ENCODE peak calls at places on chromosome 15, in seven cellular contexts. One of them, this sample, is unnamed.

GRCh38 chr15:34648335-34648631 is 64.8 kb upstream of the GOLGA8B start:
- DNase-seq in AG10803: no peak
- DNase-seq in activated T-helper 1 cell treated with Interleukin-2 at 50 U/mL for 16 hours: no peak
- DNase-seq in GM13977: no peak
- DNase-seq in heart left ventricle: no peak
- DNase-seq in activated T-cell treated with anti-CD3 and anti-CD28 coated beads for 24 hours: no peak
- DNase-seq in activated effector memory CD4-positive, alpha-beta T cell treated with Interleukin-2 at 50 U/mL for 16 hours: no peak
- DNase-seq in this sample: no peak

GRCh38 chr15:61186905-61187865 is 41.9 kb downstream of the RORA start:
- DNase-seq in AG10803: peak
- DNase-seq in activated T-helper 1 cell treated with Interleukin-2 at 50 U/mL for 16 hours: no peak
- DNase-seq in GM13977: no peak
- DNase-seq in heart left ventricle: peak
- DNase-seq in activated T-cell treated with anti-CD3 and anti-CD28 coated beads for 24 hours: no peak
- DNase-seq in activated effector memory CD4-positive, alpha-beta T cell treated with Interleukin-2 at 50 U/mL for 16 hours: no peak
- DNase-seq in this sample: peak

GRCh38 chr15:98506711-98507110 is 141.6 kb upstream of the IGF1R start:
- DNase-seq in AG10803: no peak
- DNase-seq in activated T-helper 1 cell treated with Interleukin-2 at 50 U/mL for 16 hours: no peak
- DNase-seq in GM13977: no peak
- DNase-seq in heart left ventricle: no peak
- DNase-seq in activated T-cell treated with anti-CD3 and anti-CD28 coated beads for 24 hours: no peak
- DNase-seq in activated effector memory CD4-positive, alpha-beta T cell treated with Interleukin-2 at 50 U/mL for 16 hours: no peak
- DNase-seq in this sample: no peak

GRCh38 chr15:25849431-25849921 is 13.7 kb downstream of the ATP10A start:
- DNase-seq in AG10803: peak
- DNase-seq in activated T-helper 1 cell treated with Interleukin-2 at 50 U/mL for 16 hours: no peak
- DNase-seq in GM13977: no peak
- DNase-seq in heart left ventricle: peak
- DNase-seq in activated T-cell treated with anti-CD3 and anti-CD28 coated beads for 24 hours: no peak
- DNase-seq in activated effector memory CD4-positive, alpha-beta T cell treated with Interleukin-2 at 50 U/mL for 16 hours: no peak
- DNase-seq in this sample: no peak

GRCh38 chr15:38885001-38885400 is 320.4 kb upstream of the RASGRP1 start:
- DNase-seq in AG10803: peak
- DNase-seq in activated T-helper 1 cell treated with Interleukin-2 at 50 U/mL for 16 hours: no peak
- DNase-seq in GM13977: no peak
- DNase-seq in heart left ventricle: no peak
- DNase-seq in activated T-cell treated with anti-CD3 and anti-CD28 coated beads for 24 hours: no peak
- DNase-seq in activated effector memory CD4-positive, alpha-beta T cell treated with Interleukin-2 at 50 U/mL for 16 hours: no peak
- DNase-seq in this sample: no peak

GRCh38 chr15:25743160-25743908 is 119.8 kb downstream of the ATP10A start:
- DNase-seq in AG10803: peak
- DNase-seq in activated T-helper 1 cell treated with Interleukin-2 at 50 U/mL for 16 hours: no peak
- DNase-seq in GM13977: no peak
- DNase-seq in heart left ventricle: no peak
- DNase-seq in activated T-cell treated with anti-CD3 and anti-CD28 coated beads for 24 hours: no peak
- DNase-seq in activated effector memory CD4-positive, alpha-beta T cell treated with Interleukin-2 at 50 U/mL for 16 hours: no peak
- DNase-seq in this sample: no peak

GRCh38 chr15:91496754-91497691 is 356.5 kb upstream of the SLCO3A1 start:
- DNase-seq in AG10803: no peak
- DNase-seq in activated T-helper 1 cell treated with Interleukin-2 at 50 U/mL for 16 hours: no peak
- DNase-seq in GM13977: no peak
- DNase-seq in heart left ventricle: no peak
- DNase-seq in activated T-cell treated with anti-CD3 and anti-CD28 coated beads for 24 hours: no peak
- DNase-seq in activated effector memory CD4-positive, alpha-beta T cell treated with Interleukin-2 at 50 U/mL for 16 hours: no peak
- DNase-seq in this sample: no peak

GRCh38 chr15:56242576-56243116 is 1.0 kb downstream of the RFX7 start:
- DNase-seq in AG10803: no peak
- DNase-seq in activated T-helper 1 cell treated with Interleukin-2 at 50 U/mL for 16 hours: no peak
- DNase-seq in GM13977: no peak
- DNase-seq in heart left ventricle: no peak
- DNase-seq in activated T-cell treated with anti-CD3 and anti-CD28 coated beads for 24 hours: no peak
- DNase-seq in activated effector memory CD4-positive, alpha-beta T cell treated with Interleukin-2 at 50 U/mL for 16 hours: no peak
- DNase-seq in this sample: no peak

GRCh38 chr15:55868707-55869106 is 124.7 kb downstream of the NEDD4 start:
- DNase-seq in AG10803: no peak
- DNase-seq in activated T-helper 1 cell treated with Interleukin-2 at 50 U/mL for 16 hours: no peak
- DNase-seq in GM13977: no peak
- DNase-seq in heart left ventricle: no peak
- DNase-seq in activated T-cell treated with anti-CD3 and anti-CD28 coated beads for 24 hours: no peak
- DNase-seq in activated effector memory CD4-positive, alpha-beta T cell treated with Interleukin-2 at 50 U/mL for 16 hours: no peak
- DNase-seq in this sample: no peak

GRCh38 chr15:39454189-39454986 is 126.5 kb upstream of the THBS1 start:
- DNase-seq in AG10803: peak
- DNase-seq in activated T-helper 1 cell treated with Interleukin-2 at 50 U/mL for 16 hours: no peak
- DNase-seq in GM13977: no peak
- DNase-seq in heart left ventricle: no peak
- DNase-seq in activated T-cell treated with anti-CD3 and anti-CD28 coated beads for 24 hours: no peak
- DNase-seq in activated effector memory CD4-positive, alpha-beta T cell treated with Interleukin-2 at 50 U/mL for 16 hours: no peak
- DNase-seq in this sample: no peak

GRCh38 chr15:25733856-25734679 is 129.1 kb downstream of the ATP10A start:
- DNase-seq in AG10803: no peak
- DNase-seq in activated T-helper 1 cell treated with Interleukin-2 at 50 U/mL for 16 hours: no peak
- DNase-seq in GM13977: no peak
- DNase-seq in heart left ventricle: no peak
- DNase-seq in activated T-cell treated with anti-CD3 and anti-CD28 coated beads for 24 hours: no peak
- DNase-seq in activated effector memory CD4-positive, alpha-beta T cell treated with Interleukin-2 at 50 U/mL for 16 hours: no peak
- DNase-seq in this sample: no peak

GRCh38 chr15:66004618-66005262 is 135.4 kb downstream of the RAB11A start:
- DNase-seq in AG10803: peak
- DNase-seq in activated T-helper 1 cell treated with Interleukin-2 at 50 U/mL for 16 hours: no peak
- DNase-seq in GM13977: peak
- DNase-seq in heart left ventricle: no peak
- DNase-seq in activated T-cell treated with anti-CD3 and anti-CD28 coated beads for 24 hours: no peak
- DNase-seq in activated effector memory CD4-positive, alpha-beta T cell treated with Interleukin-2 at 50 U/mL for 16 hours: no peak
- DNase-seq in this sample: no peak

GRCh38 chr15:74123131-74123429 is 7.3 kb upstream of the ISLR2 start:
- DNase-seq in AG10803: no peak
- DNase-seq in activated T-helper 1 cell treated with Interleukin-2 at 50 U/mL for 16 hours: no peak
- DNase-seq in GM13977: no peak
- DNase-seq in heart left ventricle: no peak
- DNase-seq in activated T-cell treated with anti-CD3 and anti-CD28 coated beads for 24 hours: no peak
- DNase-seq in activated effector memory CD4-positive, alpha-beta T cell treated with Interleukin-2 at 50 U/mL for 16 hours: no peak
- DNase-seq in this sample: no peak

GRCh38 chr15:59062985-59063384 is 42.0 kb upstream of the CCNB2 start:
- DNase-seq in AG10803: no peak
- DNase-seq in activated T-helper 1 cell treated with Interleukin-2 at 50 U/mL for 16 hours: no peak
- DNase-seq in GM13977: no peak
- DNase-seq in heart left ventricle: no peak
- DNase-seq in activated T-cell treated with anti-CD3 and anti-CD28 coated beads for 24 hours: no peak
- DNase-seq in activated effector memory CD4-positive, alpha-beta T cell treated with Interleukin-2 at 50 U/mL for 16 hours: no peak
- DNase-seq in this sample: no peak

GRCh38 chr15:42503822-42504221 is 8.4 kb downstream of the SNAP23 start:
- DNase-seq in AG10803: no peak
- DNase-seq in activated T-helper 1 cell treated with Interleukin-2 at 50 U/mL for 16 hours: no peak
- DNase-seq in GM13977: no peak
- DNase-seq in heart left ventricle: no peak
- DNase-seq in activated T-cell treated with anti-CD3 and anti-CD28 coated beads for 24 hours: no peak
- DNase-seq in activated effector memory CD4-positive, alpha-beta T cell treated with Interleukin-2 at 50 U/mL for 16 hours: no peak
- DNase-seq in this sample: no peak

GRCh38 chr15:57566840-57567239 is 24.9 kb upstream of the MYZAP start:
- DNase-seq in AG10803: peak
- DNase-seq in activated T-helper 1 cell treated with Interleukin-2 at 50 U/mL for 16 hours: no peak
- DNase-seq in GM13977: no peak
- DNase-seq in heart left ventricle: no peak
- DNase-seq in activated T-cell treated with anti-CD3 and anti-CD28 coated beads for 24 hours: no peak
- DNase-seq in activated effector memory CD4-positive, alpha-beta T cell treated with Interleukin-2 at 50 U/mL for 16 hours: no peak
- DNase-seq in this sample: no peak

GRCh38 chr15:25850154-25851111 is 12.7 kb downstream of the ATP10A start:
- DNase-seq in AG10803: peak
- DNase-seq in activated T-helper 1 cell treated with Interleukin-2 at 50 U/mL for 16 hours: peak
- DNase-seq in GM13977: no peak
- DNase-seq in heart left ventricle: peak
- DNase-seq in activated T-cell treated with anti-CD3 and anti-CD28 coated beads for 24 hours: peak
- DNase-seq in activated effector memory CD4-positive, alpha-beta T cell treated with Interleukin-2 at 50 U/mL for 16 hours: peak
- DNase-seq in this sample: peak

GRCh38 chr15:70794596-70795310 is 31.4 kb upstream of the UACA start:
- DNase-seq in AG10803: no peak
- DNase-seq in activated T-helper 1 cell treated with Interleukin-2 at 50 U/mL for 16 hours: no peak
- DNase-seq in GM13977: no peak
- DNase-seq in heart left ventricle: no peak
- DNase-seq in activated T-cell treated with anti-CD3 and anti-CD28 coated beads for 24 hours: no peak
- DNase-seq in activated effector memory CD4-positive, alpha-beta T cell treated with Interleukin-2 at 50 U/mL for 16 hours: no peak
- DNase-seq in this sample: no peak

GRCh38 chr15:40064231-40064894 is 25.4 kb upstream of the SRP14 start:
- DNase-seq in AG10803: peak
- DNase-seq in activated T-helper 1 cell treated with Interleukin-2 at 50 U/mL for 16 hours: no peak
- DNase-seq in GM13977: peak
- DNase-seq in heart left ventricle: no peak
- DNase-seq in activated T-cell treated with anti-CD3 and anti-CD28 coated beads for 24 hours: no peak
- DNase-seq in activated effector memory CD4-positive, alpha-beta T cell treated with Interleukin-2 at 50 U/mL for 16 hours: no peak
- DNase-seq in this sample: no peak

GRCh38 chr15:85412956-85413854 is 32.8 kb downstream of the AKAP13 start:
- DNase-seq in AG10803: peak
- DNase-seq in activated T-helper 1 cell treated with Interleukin-2 at 50 U/mL for 16 hours: peak
- DNase-seq in GM13977: peak
- DNase-seq in heart left ventricle: peak
- DNase-seq in activated T-cell treated with anti-CD3 and anti-CD28 coated beads for 24 hours: peak
- DNase-seq in activated effector memory CD4-positive, alpha-beta T cell treated with Interleukin-2 at 50 U/mL for 16 hours: peak
- DNase-seq in this sample: no peak

GRCh38 chr15:89928421-89928820 is 15.7 kb upstream of the ARPIN start:
- DNase-seq in AG10803: no peak
- DNase-seq in activated T-helper 1 cell treated with Interleukin-2 at 50 U/mL for 16 hours: no peak
- DNase-seq in GM13977: no peak
- DNase-seq in heart left ventricle: no peak
- DNase-seq in activated T-cell treated with anti-CD3 and anti-CD28 coated beads for 24 hours: no peak
- DNase-seq in activated effector memory CD4-positive, alpha-beta T cell treated with Interleukin-2 at 50 U/mL for 16 hours: no peak
- DNase-seq in this sample: no peak

GRCh38 chr15:56351957-56352506 is 13.2 kb upstream of the TEX9 start:
- DNase-seq in AG10803: no peak
- DNase-seq in activated T-helper 1 cell treated with Interleukin-2 at 50 U/mL for 16 hours: no peak
- DNase-seq in GM13977: no peak
- DNase-seq in heart left ventricle: no peak
- DNase-seq in activated T-cell treated with anti-CD3 and anti-CD28 coated beads for 24 hours: no peak
- DNase-seq in activated effector memory CD4-positive, alpha-beta T cell treated with Interleukin-2 at 50 U/mL for 16 hours: no peak
- DNase-seq in this sample: no peak

GRCh38 chr15:33098082-33099058 is 96.1 kb downstream of the FMN1 start:
- DNase-seq in AG10803: peak
- DNase-seq in activated T-helper 1 cell treated with Interleukin-2 at 50 U/mL for 16 hours: no peak
- DNase-seq in GM13977: no peak
- DNase-seq in heart left ventricle: no peak
- DNase-seq in activated T-cell treated with anti-CD3 and anti-CD28 coated beads for 24 hours: no peak
- DNase-seq in activated effector memory CD4-positive, alpha-beta T cell treated with Interleukin-2 at 50 U/mL for 16 hours: no peak
- DNase-seq in this sample: no peak

GRCh38 chr15:101189708-101190107 is 62.1 kb downstream of the CHSY1 start:
- DNase-seq in AG10803: no peak
- DNase-seq in activated T-helper 1 cell treated with Interleukin-2 at 50 U/mL for 16 hours: no peak
- DNase-seq in GM13977: no peak
- DNase-seq in heart left ventricle: no peak
- DNase-seq in activated T-cell treated with anti-CD3 and anti-CD28 coated beads for 24 hours: no peak
- DNase-seq in activated effector memory CD4-positive, alpha-beta T cell treated with Interleukin-2 at 50 U/mL for 16 hours: no peak
- DNase-seq in this sample: no peak

GRCh38 chr15:64048766-64049165 is 2.5 kb upstream of the DAPK2 start:
- DNase-seq in AG10803: no peak
- DNase-seq in activated T-helper 1 cell treated with Interleukin-2 at 50 U/mL for 16 hours: no peak
- DNase-seq in GM13977: no peak
- DNase-seq in heart left ventricle: no peak
- DNase-seq in activated T-cell treated with anti-CD3 and anti-CD28 coated beads for 24 hours: no peak
- DNase-seq in activated effector memory CD4-positive, alpha-beta T cell treated with Interleukin-2 at 50 U/mL for 16 hours: no peak
- DNase-seq in this sample: no peak